ENCODE peak calls at places on chromosomes 12 and 14, in six cellular contexts. X, F, R, O, S and G are unnamed samples.

GRCh38 chr14:66359500-66359899 is 126.7 kb upstream of the CCDC196 start:
- DNase-seq in X (peak), F (peak), R (peak), O (no peak), S (no peak), G (no peak)

GRCh38 chr14:69298131-69299071 is 38.4 kb downstream of the GALNT16 start:
- DNase-seq in X (peak), F (no peak), R (no peak), O (no peak), S (no peak), G (no peak)

GRCh38 chr12:41076114-41076513 is 112.0 kb upstream of the PDZRN4 start:
- DNase-seq in X (no peak), F (no peak), R (no peak), O (no peak), S (no peak), G (no peak)

GRCh38 chr14:104895786-104896642 is 28.7 kb upstream of the PLD4 start:
- DNase-seq in X (no peak), F (no peak), R (peak), O (no peak), S (no peak), G (peak)

GRCh38 chr14:64174922-64175782 is 119.0 kb downstream of the ESR2 start:
- DNase-seq in X (no peak), F (no peak), R (no peak), O (no peak), S (no peak), G (no peak)

GRCh38 chr12:120140603-120141002 is 24.1 kb upstream of the RAB35 start:
- DNase-seq in X (no peak), F (no peak), R (no peak), O (no peak), S (no peak), G (no peak)

GRCh38 chr12:91040356-91040755 is 17.5 kb downstream of the KERA start:
- DNase-seq in X (no peak), F (no peak), R (no peak), O (no peak), S (no peak), G (no peak)

GRCh38 chr12:121724930-121725329 is 12.4 kb downstream of the TMEM120B start:
- DNase-seq in X (no peak), F (no peak), R (no peak), O (no peak), S (no peak), G (no peak)

GRCh38 chr12:105461276-105461975 is 130.9 kb downstream of the C12orf75 start:
- DNase-seq in X (no peak), F (no peak), R (no peak), O (no peak), S (no peak), G (no peak)

GRCh38 chr12:32377344-32378000 is 21.9 kb upstream of the FGD4 start:
- DNase-seq in X (no peak), F (no peak), R (no peak), O (no peak), S (no peak), G (no peak)

GRCh38 chr14:63276492-63277342 is 42.0 kb downstream of the GPHB5 start:
- DNase-seq in X (peak), F (peak), R (no peak), O (no peak), S (no peak), G (no peak)

GRCh38 chr12:56932867-56933266 is 1.3 kb downstream of the SDR9C7 start:
- DNase-seq in X (no peak), F (no peak), R (no peak), O (no peak), S (no peak), G (no peak)